ENCODE peak calls at places on chromosomes 16 and 17, in four cellular contexts. F, E, X and K are unnamed samples.

GRCh38 chr17:52930145-52930544 is 771.6 kb upstream of the CA10 start:
- DNase-seq in F (no peak), E (no peak), X (no peak), K (no peak)

GRCh38 chr17:19738757-19739156 is 9.3 kb downstream of the ALDH3A1 start:
- DNase-seq in F (no peak), E (no peak), X (no peak), K (no peak)

GRCh38 chr16:2429771-2430663 is 770 bp downstream of the CCNF start:
- DNase-seq in F (no peak), E (peak; percentile 19), X (no peak), K (no peak)

GRCh38 chr17:44830359-44831269 is 527 bp upstream of the GJC1 start:
- DNase-seq in F (no peak), E (no peak), X (no peak), K (peak; percentile 72)

GRCh38 chr16:62240722-62241121 is 204.5 kb upstream of the CDH8 start:
- DNase-seq in F (no peak), E (no peak), X (no peak), K (no peak)

GRCh38 chr17:68033636-68034451 is 1.7 kb upstream of the KPNA2 start:
- DNase-seq in F (no peak), E (peak; percentile 65), X (peak; percentile 22), K (no peak)

GRCh38 chr17:45127583-45128300 is 4.6 kb downstream of the PLCD3 start:
- DNase-seq in F (no peak), E (peak; percentile 42), X (no peak), K (no peak)

GRCh38 chr17:62064029-62064790 is 868 bp downstream of the MED13 start:
- DNase-seq in F (no peak), E (peak; percentile 18), X (no peak), K (no peak)

GRCh38 chr17:62193297-62193696 is 128.2 kb upstream of the MED13 start:
- DNase-seq in F (no peak), E (no peak), X (no peak), K (no peak)

GRCh38 chr17:76678330-76678729 is 32.4 kb downstream of the MXRA7 start:
- DNase-seq in F (no peak), E (no peak), X (no peak), K (no peak)

GRCh38 chr17:64216385-64217248 is 46.4 kb downstream of the TEX2 start:
- DNase-seq in F (peak; percentile 26), E (peak; percentile 32), X (peak; percentile 66), K (peak; percentile 55)

GRCh38 chr17:63693411-63694113 is 6.4 kb downstream of the LIMD2 start:
- DNase-seq in F (no peak), E (no peak), X (no peak), K (no peak)

GRCh38 chr17:43832168-43832975 is 574 bp downstream of the MPP3 start:
- DNase-seq in F (no peak), E (peak; percentile 69), X (no peak), K (peak; percentile 65)

GRCh38 chr16:27123795-27124194 is 57.1 kb downstream of the C16orf82 start:
- DNase-seq in F (no peak), E (peak; percentile 7), X (peak; percentile 31), K (no peak)

GRCh38 chr17:35160354-35161201 is 13.0 kb downstream of the UNC45B start:
- DNase-seq in F (no peak), E (no peak), X (no peak), K (no peak)

GRCh38 chr17:57985675-57985974 is 2.4 kb downstream of the VEZF1 start:
- DNase-seq in F (no peak), E (peak; percentile 25), X (no peak), K (no peak)

GRCh38 chr16:981695-982151 is at the start of gene SOX8:
- DNase-seq in F (no peak), E (no peak), X (peak; percentile 90), K (no peak)

GRCh38 chr17:3659541-3660111 is 8.8 kb downstream of the TAX1BP3 start:
- DNase-seq in F (no peak), E (peak; percentile 83), X (peak; percentile 35), K (no peak)

GRCh38 chr16:471353-472198 is 46.1 kb downstream of the RAB11FIP3 start:
- DNase-seq in F (no peak), E (peak; percentile 19), X (no peak), K (peak; percentile 64)

GRCh38 chr17:51541215-51541614 is 280.9 kb downstream of the UTP18 start:
- DNase-seq in F (no peak), E (no peak), X (no peak), K (no peak)

GRCh38 chr17:51536627-51537026 is 276.3 kb downstream of the UTP18 start:
- DNase-seq in F (no peak), E (no peak), X (no peak), K (no peak)

GRCh38 chr17:51546114-51546513 is 285.8 kb downstream of the UTP18 start:
- DNase-seq in F (no peak), E (no peak), X (no peak), K (no peak)

GRCh38 chr17:51537996-51538550 is 277.7 kb downstream of the UTP18 start:
- DNase-seq in F (no peak), E (no peak), X (no peak), K (no peak)

GRCh38 chr17:51540151-51540550 is 279.8 kb downstream of the UTP18 start:
- DNase-seq in F (no peak), E (no peak), X (no peak), K (no peak)
- TF ChIP-seq CHD1 in F (no peak), E (no peak), X (no peak), K (no peak)

DNA sequence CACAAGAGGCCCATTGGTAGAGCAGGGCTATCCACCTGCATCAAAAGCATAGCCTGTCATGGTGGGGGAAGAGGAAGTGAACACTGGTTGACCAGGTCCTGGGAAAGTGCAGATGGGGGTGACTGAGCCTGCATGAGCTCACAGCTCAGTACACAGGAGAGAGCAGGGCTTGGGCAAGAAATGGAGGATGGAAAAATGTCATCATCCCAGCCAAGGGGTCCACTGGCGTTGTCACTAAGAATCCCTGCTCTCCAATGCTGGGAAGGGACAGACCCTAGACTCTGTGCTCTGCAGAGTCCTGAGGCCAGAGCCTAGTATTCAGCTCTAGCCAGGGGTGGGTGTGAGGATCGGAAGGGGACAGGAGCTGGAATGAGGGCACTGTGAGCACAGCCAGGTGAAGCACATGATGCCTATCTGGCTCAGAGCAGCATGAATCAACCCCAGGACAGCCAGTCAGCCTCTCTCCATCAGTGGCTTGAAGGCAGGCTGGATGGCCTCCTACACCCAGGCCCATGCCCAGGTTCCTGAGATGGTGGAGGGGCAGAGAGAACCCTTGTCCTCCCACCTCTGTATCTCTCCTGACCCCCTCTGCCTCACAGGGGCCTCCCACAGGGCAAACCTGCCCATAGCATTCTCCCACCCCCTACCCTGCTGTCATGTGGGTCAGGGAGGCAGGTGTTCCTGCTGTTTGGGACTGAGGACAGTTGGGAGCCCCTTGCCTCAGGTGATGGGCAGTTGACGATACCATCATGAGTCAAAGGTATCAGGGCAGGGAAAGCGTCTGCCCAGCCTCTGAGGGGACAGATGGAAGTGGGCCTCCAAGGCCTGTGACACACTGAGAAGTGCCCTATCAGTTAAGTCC is 13.8 kb upstream of the CTCF start:
- DNase-seq in F (no peak), E (no peak), X (no peak), K (no peak)
- TF ChIP-seq CHD1 in F (no peak), E (no peak), X (no peak), K (no peak)

GRCh38 chr17:31741371-31741770 is 117.7 kb downstream of the COPRS start:
- DNase-seq in F (no peak), E (no peak), X (no peak), K (no peak)

GRCh38 chr17:31740611-31741082 is 118.4 kb downstream of the COPRS start:
- DNase-seq in F (no peak), E (peak; percentile 91), X (no peak), K (no peak)

GRCh38 chr17:31745964-31746650 is 112.9 kb downstream of the COPRS start:
- DNase-seq in F (no peak), E (no peak), X (no peak), K (no peak)

GRCh38 chr17:31744541-31744951 is 114.5 kb downstream of the COPRS start:
- DNase-seq in F (no peak), E (no peak), X (no peak), K (no peak)

GRCh38 chr17:31743767-31744166 is 115.3 kb downstream of the COPRS start:
- DNase-seq in F (no peak), E (peak; percentile 28), X (no peak), K (no peak)
- TF ChIP-seq CHD1 in F (no peak), E (no peak), X (no peak), K (no peak)

GRCh38 chr16:31880322-31880979 is 6.8 kb downstream of the ZNF267 start:
- DNase-seq in F (peak; percentile 38), E (peak; percentile 80), X (peak; percentile 48), K (no peak)

GRCh38 chr16:31875112-31875803 is 1.7 kb downstream of the ZNF267 start:
- DNase-seq in F (no peak), E (peak; percentile 19), X (no peak), K (no peak)

GRCh38 chr16:31877876-31878642 is 4.5 kb downstream of the ZNF267 start:
- DNase-seq in F (no peak), E (no peak), X (no peak), K (no peak)

GRCh38 chr16:31876955-31877828 is 3.6 kb downstream of the ZNF267 start:
- DNase-seq in F (peak; percentile 94), E (peak; percentile 96), X (no peak), K (no peak)

DNA sequence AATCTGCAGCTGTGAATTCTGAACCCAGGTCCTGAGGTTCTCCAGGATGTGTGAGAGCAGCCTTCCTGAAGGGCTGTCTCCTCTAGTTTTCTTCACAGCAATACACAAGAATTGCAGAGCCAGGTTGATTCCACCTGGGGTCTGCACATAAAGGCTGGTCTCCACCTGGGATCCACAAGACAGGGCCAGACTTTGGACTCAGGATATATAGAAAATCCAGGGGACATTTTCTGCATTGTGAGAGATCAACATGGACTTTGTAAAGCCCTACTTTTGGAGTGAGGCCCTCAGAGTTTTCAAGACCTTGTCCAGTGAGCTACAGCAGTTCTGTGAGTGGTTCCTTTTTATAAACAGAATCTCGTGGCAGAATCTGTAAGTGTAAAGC is 6.3 kb downstream of the ZNF267 start:
- DNase-seq in F (no peak), E (no peak), X (no peak), K (no peak)
- TF ChIP-seq CHD1 in F (no peak), E (no peak), X (no peak), K (no peak)

DNA sequence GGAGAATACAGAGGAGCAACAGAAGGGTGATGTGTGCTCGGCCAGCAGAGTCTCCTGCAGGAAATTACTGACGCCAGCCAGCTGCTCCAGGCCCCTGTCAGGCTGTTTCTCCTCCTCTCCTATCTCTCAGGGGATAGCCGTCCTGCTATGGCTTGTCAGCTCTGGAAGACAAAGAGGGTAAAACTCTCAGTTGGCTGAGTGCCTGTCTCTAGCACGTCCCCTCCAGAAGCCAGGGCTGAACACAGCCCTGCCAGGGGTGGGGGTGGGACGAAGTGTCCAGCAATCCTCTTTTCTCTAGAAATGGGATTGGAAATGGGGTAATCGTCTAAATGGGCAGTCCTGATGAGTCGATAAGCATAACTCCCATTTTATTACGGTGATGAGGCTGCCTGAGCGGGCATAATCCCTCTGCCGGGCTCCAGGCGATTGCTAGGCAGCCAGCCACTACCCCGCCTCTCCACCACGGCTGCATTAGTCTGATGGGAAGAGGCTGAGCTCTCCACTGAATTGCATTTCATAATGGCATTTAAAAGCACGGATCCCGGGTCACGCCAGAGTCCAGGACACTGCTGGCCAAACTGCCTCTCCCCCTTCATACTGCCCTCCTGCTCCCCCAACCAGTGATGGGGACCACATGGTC is 89.0 kb upstream of the GNAO1 start:
- DNase-seq in F (no peak), E (no peak), X (no peak), K (no peak)
- TF ChIP-seq CHD1 in F (no peak), E (no peak), X (no peak), K (no peak)